ENCODE peak calls at places on chromosomes 16 and 17, in ten cellular contexts. One of them, this sample, is unnamed.

GRCh38 chr16:12538667-12539081 is 265.0 kb downstream of the CPPED1 start:
- DNase-seq in PC-3: no peak
- DNase-seq in neural progenitor cell: no peak
- DNase-seq in A549: no peak
- DNase-seq in stomach: no peak
- DNase-seq in cardiac muscle cell: no peak
- DNase-seq in right atrium auricular region: no peak
- DNase-seq in OCI-LY7: no peak
- DNase-seq in PC-9: no peak
- DNase-seq in left ventricle myocardium inferior: no peak
- DNase-seq in this sample: no peak

GRCh38 chr17:75239214-75239613 is 22.2 kb downstream of the GGA3 start:
- DNase-seq in OCI-LY7: no peak
- DNase-seq in left ventricle myocardium inferior: no peak
- DNase-seq in neural progenitor cell: no peak
- DNase-seq in right atrium auricular region: no peak
- DNase-seq in A549: no peak
- DNase-seq in PC-3: no peak
- DNase-seq in stomach: no peak
- DNase-seq in PC-9: no peak
- DNase-seq in cardiac muscle cell: no peak
- DNase-seq in this sample: no peak

GRCh38 chr17:74536890-74537289 is 5.6 kb upstream of the CD300LB start:
- DNase-seq in A549: no peak
- DNase-seq in OCI-LY7: no peak
- DNase-seq in stomach: no peak
- DNase-seq in left ventricle myocardium inferior: no peak
- DNase-seq in cardiac muscle cell: no peak
- DNase-seq in neural progenitor cell: no peak
- DNase-seq in PC-9: no peak
- DNase-seq in right atrium auricular region: no peak
- DNase-seq in PC-3: no peak
- DNase-seq in this sample: no peak

GRCh38 chr17:72657467-72658317 is 434.8 kb downstream of the SLC39A11 start:
- DNase-seq in OCI-LY7: no peak
- DNase-seq in PC-3: peak; percentile 84
- DNase-seq in right atrium auricular region: no peak
- DNase-seq in PC-9: peak; percentile 31
- DNase-seq in cardiac muscle cell: no peak
- DNase-seq in stomach: no peak
- DNase-seq in neural progenitor cell: no peak
- DNase-seq in A549: peak; percentile 60
- DNase-seq in left ventricle myocardium inferior: no peak
- DNase-seq in this sample: no peak

GRCh38 chr17:75468311-75468754 is 11.9 kb downstream of the TMEM94 start:
- DNase-seq in left ventricle myocardium inferior: no peak
- DNase-seq in PC-3: no peak
- DNase-seq in PC-9: no peak
- DNase-seq in A549: no peak
- DNase-seq in stomach: no peak
- DNase-seq in cardiac muscle cell: no peak
- DNase-seq in OCI-LY7: no peak
- DNase-seq in right atrium auricular region: no peak
- DNase-seq in neural progenitor cell: no peak
- DNase-seq in this sample: peak; percentile 70

GRCh38 chr17:17345686-17346427 is 42.7 kb downstream of the NT5M start:
- DNase-seq in OCI-LY7: no peak
- DNase-seq in left ventricle myocardium inferior: no peak
- DNase-seq in right atrium auricular region: no peak
- DNase-seq in neural progenitor cell: no peak
- DNase-seq in PC-9: no peak
- DNase-seq in A549: no peak
- DNase-seq in stomach: peak; percentile 13
- DNase-seq in cardiac muscle cell: no peak
- DNase-seq in PC-3: no peak
- DNase-seq in this sample: no peak

GRCh38 chr17:20226814-20227482 is 217.8 kb downstream of the SPECC1 start:
- DNase-seq in neural progenitor cell: peak; percentile 87
- DNase-seq in A549: peak; percentile 80
- DNase-seq in OCI-LY7: peak; percentile 59
- DNase-seq in PC-9: peak; percentile 76
- DNase-seq in stomach: peak; percentile 82
- DNase-seq in PC-3: peak; percentile 84
- DNase-seq in left ventricle myocardium inferior: peak; percentile 85
- DNase-seq in cardiac muscle cell: peak; percentile 88
- DNase-seq in right atrium auricular region: peak; percentile 74
- DNase-seq in this sample: peak; percentile 86

GRCh38 chr17:42197564-42198156 is 3.4 kb upstream of the GHDC start:
- DNase-seq in PC-3: no peak
- DNase-seq in OCI-LY7: no peak
- DNase-seq in right atrium auricular region: no peak
- DNase-seq in A549: no peak
- DNase-seq in cardiac muscle cell: no peak
- DNase-seq in neural progenitor cell: no peak
- DNase-seq in PC-9: no peak
- DNase-seq in left ventricle myocardium inferior: no peak
- DNase-seq in stomach: no peak
- DNase-seq in this sample: no peak

GRCh38 chr16:68455631-68456030 is 7.3 kb upstream of the SMPD3 start:
- DNase-seq in A549: no peak
- DNase-seq in PC-9: no peak
- DNase-seq in left ventricle myocardium inferior: no peak
- DNase-seq in PC-3: no peak
- DNase-seq in stomach: no peak
- DNase-seq in right atrium auricular region: no peak
- DNase-seq in cardiac muscle cell: no peak
- DNase-seq in neural progenitor cell: no peak
- DNase-seq in OCI-LY7: no peak
- DNase-seq in this sample: no peak

GRCh38 chr16:68450741-68451140 is 2.4 kb upstream of the SMPD3 start:
- DNase-seq in right atrium auricular region: no peak
- DNase-seq in neural progenitor cell: no peak
- DNase-seq in cardiac muscle cell: no peak
- DNase-seq in stomach: no peak
- DNase-seq in OCI-LY7: no peak
- DNase-seq in left ventricle myocardium inferior: no peak
- DNase-seq in A549: no peak
- DNase-seq in PC-3: peak; percentile 30
- DNase-seq in PC-9: no peak
- DNase-seq in this sample: no peak

GRCh38 chr16:68451656-68452055 is 3.3 kb upstream of the SMPD3 start:
- DNase-seq in PC-9: no peak
- DNase-seq in left ventricle myocardium inferior: no peak
- DNase-seq in right atrium auricular region: no peak
- DNase-seq in stomach: no peak
- DNase-seq in neural progenitor cell: no peak
- DNase-seq in cardiac muscle cell: no peak
- DNase-seq in PC-3: no peak
- DNase-seq in A549: no peak
- DNase-seq in OCI-LY7: no peak
- DNase-seq in this sample: no peak

GRCh38 chr16:68452176-68452575 is 3.9 kb upstream of the SMPD3 start:
- DNase-seq in A549: no peak
- DNase-seq in PC-3: peak; percentile 22
- DNase-seq in right atrium auricular region: no peak
- DNase-seq in neural progenitor cell: no peak
- DNase-seq in stomach: no peak
- DNase-seq in cardiac muscle cell: no peak
- DNase-seq in left ventricle myocardium inferior: no peak
- DNase-seq in OCI-LY7: no peak
- DNase-seq in PC-9: no peak
- DNase-seq in this sample: no peak

DNA sequence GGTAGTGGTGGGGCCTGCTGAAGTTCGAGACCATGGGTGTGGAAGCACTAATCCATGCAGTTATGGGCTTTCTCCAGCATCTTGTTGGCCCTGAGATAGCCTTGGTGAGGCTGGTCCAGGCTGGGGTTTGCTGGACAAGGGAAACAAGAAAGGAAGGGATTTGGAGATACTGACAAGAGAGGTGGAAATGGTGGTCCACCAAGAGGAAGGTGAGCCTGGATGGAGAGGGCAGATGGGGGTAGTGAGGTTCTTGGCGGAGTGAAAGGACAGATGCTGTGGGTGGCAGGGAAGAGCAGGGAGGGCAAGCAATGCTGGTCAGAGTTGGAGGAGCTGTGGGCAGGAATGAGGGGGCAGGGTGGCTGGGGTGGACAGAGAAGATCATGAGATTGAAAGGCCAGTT is 5.5 kb upstream of the SMPD3 start:
- DNase-seq in cardiac muscle cell: no peak
- DNase-seq in neural progenitor cell: no peak
- DNase-seq in PC-9: no peak
- DNase-seq in right atrium auricular region: no peak
- DNase-seq in OCI-LY7: no peak
- DNase-seq in stomach: no peak
- DNase-seq in left ventricle myocardium inferior: no peak
- DNase-seq in PC-3: no peak
- DNase-seq in A549: no peak
- DNase-seq in this sample: no peak
- H3K27ac ChIP-seq in cardiac muscle cell: no peak overlapping the region
- H3K27ac ChIP-seq in neural progenitor cell: no peak overlapping the region
- H3K27ac ChIP-seq in PC-9: no peak overlapping the region
- H3K27ac ChIP-seq in right atrium auricular region: no peak overlapping the region
- H3K27ac ChIP-seq in OCI-LY7: no peak overlapping the region
- H3K27ac ChIP-seq in stomach: no peak overlapping the region
- H3K27ac ChIP-seq in left ventricle myocardium inferior: no peak overlapping the region
- H3K27ac ChIP-seq in PC-3: no peak overlapping the region
- H3K27ac ChIP-seq in A549: no peak overlapping the region
- H3K27ac ChIP-seq in this sample: no peak overlapping the region

DNA sequence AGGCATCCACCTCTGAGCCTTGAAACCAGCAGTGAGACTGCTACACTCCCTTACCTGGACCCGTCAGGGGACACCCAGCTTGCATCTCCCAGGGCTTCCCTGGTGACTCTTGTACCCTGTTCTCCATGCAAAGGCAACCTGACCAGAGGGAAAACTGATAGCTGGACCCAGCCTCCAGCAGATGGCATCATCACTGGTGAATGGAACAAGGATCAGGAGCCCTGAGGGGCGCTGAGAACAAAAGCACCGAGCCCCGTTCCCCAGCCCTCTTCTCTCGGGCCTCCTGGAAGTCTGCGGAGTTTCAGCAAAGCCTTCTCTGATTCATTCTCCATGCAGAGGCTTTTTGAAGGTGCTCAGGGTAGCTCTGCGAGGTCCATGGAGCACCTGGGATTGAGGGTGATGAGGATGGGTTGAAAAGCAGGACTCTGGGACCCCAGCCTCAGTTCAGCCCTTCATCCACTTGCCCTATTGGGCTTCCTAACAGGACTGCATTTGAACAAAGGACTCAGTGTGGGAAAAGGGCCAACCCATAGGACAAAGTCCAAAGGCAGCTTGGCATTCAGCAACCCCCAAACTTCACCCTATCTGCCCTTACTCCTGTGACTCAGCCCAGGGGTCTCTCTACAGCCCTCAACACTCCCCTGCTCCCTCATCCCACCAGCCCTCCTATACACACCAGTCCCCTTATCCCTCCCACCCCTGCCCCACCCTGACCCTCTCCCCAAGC is 45.0 kb upstream of the LHX1 start:
- DNase-seq in A549: no peak
- DNase-seq in PC-9: no peak
- DNase-seq in stomach: peak; percentile 57
- DNase-seq in neural progenitor cell: peak; percentile 21
- DNase-seq in PC-3: peak; percentile 1
- DNase-seq in OCI-LY7: no peak
- DNase-seq in right atrium auricular region: no peak
- DNase-seq in left ventricle myocardium inferior: no peak
- DNase-seq in cardiac muscle cell: no peak
- DNase-seq in this sample: no peak
- TF ChIP-seq CTCF in A549: peak; percentile 40
- TF ChIP-seq CTCF in PC-9: no peak
- TF ChIP-seq CTCF in stomach: no peak
- TF ChIP-seq CTCF in neural progenitor cell: peak; percentile 19
- TF ChIP-seq CTCF in PC-3: peak; percentile 21
- TF ChIP-seq CTCF in OCI-LY7: no peak
- TF ChIP-seq CTCF in right atrium auricular region: no peak
- TF ChIP-seq CTCF in left ventricle myocardium inferior: no peak
- TF ChIP-seq CTCF in cardiac muscle cell: peak; percentile 2
- TF ChIP-seq CTCF in this sample: no peak

DNA sequence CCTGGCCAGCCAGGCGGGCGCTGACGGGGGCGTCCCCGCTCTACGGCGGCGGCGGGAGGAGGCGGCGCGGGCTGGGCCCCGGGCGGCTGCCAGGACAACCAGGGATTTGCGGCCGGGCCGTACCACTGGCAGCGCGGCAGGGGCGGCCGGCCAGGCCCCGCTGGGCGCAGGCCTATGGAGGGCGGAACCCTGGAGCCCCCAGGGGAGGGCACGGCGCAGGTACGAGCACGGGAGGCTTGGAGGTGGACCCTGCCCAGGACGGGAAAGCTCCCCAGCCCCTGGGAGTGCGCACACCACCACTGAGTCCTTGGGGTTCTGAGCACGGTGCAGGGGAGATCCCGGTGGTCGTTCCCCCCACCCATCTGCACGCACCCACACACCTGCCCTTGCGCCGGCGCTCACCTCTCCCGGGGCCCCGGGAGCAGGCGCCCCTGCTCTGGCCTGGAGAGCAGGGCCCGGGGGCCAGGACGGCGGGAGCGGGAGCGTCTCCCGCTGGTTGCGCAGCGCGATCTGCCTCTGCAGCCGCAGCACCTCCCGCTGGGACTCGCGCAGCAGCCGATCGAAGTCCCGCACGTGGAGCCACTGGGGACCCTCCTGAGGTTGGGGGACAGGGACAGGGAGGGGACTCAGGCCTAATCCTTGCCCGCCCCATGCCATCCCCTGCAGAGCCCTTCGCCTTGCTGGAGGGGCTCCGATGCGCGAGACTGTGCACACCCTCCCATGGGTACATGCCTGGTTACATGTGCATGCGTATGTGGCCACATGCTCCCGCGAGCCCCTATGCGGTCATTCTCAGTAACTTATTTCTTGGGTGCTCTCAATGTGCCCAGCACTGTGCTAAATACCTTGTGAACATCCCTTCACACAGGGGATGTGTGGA is 3.9 kb downstream of the TSPOAP1 start:
- DNase-seq in left ventricle myocardium inferior: no peak
- DNase-seq in OCI-LY7: no peak
- DNase-seq in A549: no peak
- DNase-seq in cardiac muscle cell: peak; percentile 66
- DNase-seq in PC-9: peak; percentile 37
- DNase-seq in neural progenitor cell: peak; percentile 87
- DNase-seq in PC-3: peak; percentile 56
- DNase-seq in right atrium auricular region: no peak
- DNase-seq in stomach: peak; percentile 69
- DNase-seq in this sample: peak; percentile 75
- H3K4me3 ChIP-seq in left ventricle myocardium inferior: peak overlapping the region; percentile 74
- H3K4me3 ChIP-seq in OCI-LY7: no peak overlapping the region
- H3K4me3 ChIP-seq in A549: no peak overlapping the region
- H3K4me3 ChIP-seq in cardiac muscle cell: peak overlapping the region; percentile 29
- H3K4me3 ChIP-seq in PC-9: no peak overlapping the region
- H3K4me3 ChIP-seq in neural progenitor cell: peak overlapping the region; percentile 78
- H3K4me3 ChIP-seq in PC-3: peak overlapping the region; percentile 75
- H3K4me3 ChIP-seq in right atrium auricular region: peak overlapping the region; percentile 54
- H3K4me3 ChIP-seq in stomach: peak overlapping the region; percentile 55
- H3K4me3 ChIP-seq in this sample: peak overlapping the region; percentile 86

GRCh38 chr16:88988980-88989791 is 12.2 kb upstream of the CBFA2T3 start:
- DNase-seq in neural progenitor cell: no peak
- DNase-seq in OCI-LY7: no peak
- DNase-seq in PC-3: no peak
- DNase-seq in PC-9: no peak
- DNase-seq in left ventricle myocardium inferior: no peak
- DNase-seq in A549: no peak
- DNase-seq in right atrium auricular region: no peak
- DNase-seq in stomach: no peak
- DNase-seq in cardiac muscle cell: no peak
- DNase-seq in this sample: no peak

GRCh38 chr16:88993006-88993787 is 16.2 kb upstream of the CBFA2T3 start:
- DNase-seq in left ventricle myocardium inferior: no peak
- DNase-seq in neural progenitor cell: peak; percentile 55
- DNase-seq in right atrium auricular region: no peak
- DNase-seq in OCI-LY7: peak; percentile 67
- DNase-seq in A549: no peak
- DNase-seq in PC-3: no peak
- DNase-seq in stomach: no peak
- DNase-seq in PC-9: no peak
- DNase-seq in cardiac muscle cell: peak; percentile 4
- DNase-seq in this sample: no peak

GRCh38 chr16:88991813-88992350 is 14.9 kb upstream of the CBFA2T3 start:
- DNase-seq in A549: no peak
- DNase-seq in right atrium auricular region: no peak
- DNase-seq in cardiac muscle cell: no peak
- DNase-seq in left ventricle myocardium inferior: no peak
- DNase-seq in PC-9: no peak
- DNase-seq in stomach: no peak
- DNase-seq in neural progenitor cell: no peak
- DNase-seq in OCI-LY7: peak; percentile 54
- DNase-seq in PC-3: no peak
- DNase-seq in this sample: no peak

GRCh38 chr16:88992351-88993005 is 15.5 kb upstream of the CBFA2T3 start:
- DNase-seq in cardiac muscle cell: no peak
- DNase-seq in neural progenitor cell: no peak
- DNase-seq in stomach: no peak
- DNase-seq in PC-9: no peak
- DNase-seq in PC-3: no peak
- DNase-seq in right atrium auricular region: no peak
- DNase-seq in A549: no peak
- DNase-seq in left ventricle myocardium inferior: no peak
- DNase-seq in OCI-LY7: peak; percentile 87
- DNase-seq in this sample: no peak

GRCh38 chr16:88989852-88990547 is 13.0 kb upstream of the CBFA2T3 start:
- DNase-seq in right atrium auricular region: no peak
- DNase-seq in PC-9: no peak
- DNase-seq in PC-3: no peak
- DNase-seq in OCI-LY7: no peak
- DNase-seq in cardiac muscle cell: no peak
- DNase-seq in A549: no peak
- DNase-seq in left ventricle myocardium inferior: no peak
- DNase-seq in stomach: no peak
- DNase-seq in neural progenitor cell: no peak
- DNase-seq in this sample: no peak
- H3K27ac ChIP-seq in right atrium auricular region: no peak overlapping the region
- H3K27ac ChIP-seq in PC-9: no peak overlapping the region
- H3K27ac ChIP-seq in PC-3: no peak overlapping the region
- H3K27ac ChIP-seq in OCI-LY7: no peak overlapping the region
- H3K27ac ChIP-seq in cardiac muscle cell: no peak overlapping the region
- H3K27ac ChIP-seq in A549: no peak overlapping the region
- H3K27ac ChIP-seq in left ventricle myocardium inferior: no peak overlapping the region
- H3K27ac ChIP-seq in stomach: no peak overlapping the region
- H3K27ac ChIP-seq in neural progenitor cell: no peak overlapping the region
- H3K27ac ChIP-seq in this sample: no peak overlapping the region